ENCODE peak calls at places on chromosomes 13 and 19, in seven cellular contexts. N, I, G, H, P, S and T are unnamed samples.

GRCh38 chr19:45972081-45972943 is 1.4 kb downstream of the NOVA2 start:
- DNase-seq in N (no peak), I (no peak), G (no peak), H (peak), P (no peak), S (no peak), T (no peak)

GRCh38 chr13:48234652-48235099 is 1.7 kb downstream of the ITM2B start:
- DNase-seq in N (no peak), I (no peak), G (no peak), H (no peak), P (peak), S (no peak), T (no peak)

GRCh38 chr13:23959231-23959862 is 62.0 kb upstream of the C1QTNF9B start:
- DNase-seq in N (no peak), I (no peak), G (no peak), H (no peak), P (peak), S (peak), T (no peak)

GRCh38 chr13:100203696-100204367 is 114.9 kb downstream of the PCCA start:
- DNase-seq in N (no peak), I (no peak), G (no peak), H (no peak), P (peak), S (peak), T (no peak)

GRCh38 chr19:34429553-34429952 is 1.4 kb downstream of the UBA2 start:
- DNase-seq in N (no peak), I (no peak), G (no peak), H (no peak), P (no peak), S (no peak), T (no peak)

GRCh38 chr19:48318286-48318987 is 6.9 kb upstream of the EMP3 start:
- DNase-seq in N (no peak), I (no peak), G (no peak), H (no peak), P (no peak), S (no peak), T (no peak)

GRCh38 chr13:37047032-37047431 is 12.5 kb downstream of the SUPT20H start:
- DNase-seq in N (no peak), I (no peak), G (no peak), H (no peak), P (no peak), S (no peak), T (no peak)

GRCh38 chr13:90683711-90684131 is 663.8 kb upstream of the MIR17HG start:
- DNase-seq in N (no peak), I (no peak), G (no peak), H (no peak), P (no peak), S (no peak), T (no peak)

GRCh38 chr19:56720281-56720680 is 48.7 kb upstream of the ZNF835 start:
- DNase-seq in N (no peak), I (no peak), G (no peak), H (peak), P (no peak), S (no peak), T (no peak)

GRCh38 chr19:13883665-13884064 is 6.7 kb downstream of the NANOS3 start:
- DNase-seq in N (no peak), I (no peak), G (no peak), H (no peak), P (no peak), S (no peak), T (no peak)

GRCh38 chr13:111620586-111620985 is 300.1 kb downstream of the TEX29 start:
- DNase-seq in N (no peak), I (no peak), G (no peak), H (no peak), P (no peak), S (no peak), T (no peak)

GRCh38 chr19:48933382-48933932 is at the start of gene DHDH:
- DNase-seq in N (no peak), I (peak), G (no peak), H (peak), P (peak), S (peak), T (peak)

GRCh38 chr13:55583953-55584593 is 1556.6 kb upstream of the PRR20A start:
- DNase-seq in N (no peak), I (no peak), G (no peak), H (no peak), P (no peak), S (no peak), T (no peak)

DNA sequence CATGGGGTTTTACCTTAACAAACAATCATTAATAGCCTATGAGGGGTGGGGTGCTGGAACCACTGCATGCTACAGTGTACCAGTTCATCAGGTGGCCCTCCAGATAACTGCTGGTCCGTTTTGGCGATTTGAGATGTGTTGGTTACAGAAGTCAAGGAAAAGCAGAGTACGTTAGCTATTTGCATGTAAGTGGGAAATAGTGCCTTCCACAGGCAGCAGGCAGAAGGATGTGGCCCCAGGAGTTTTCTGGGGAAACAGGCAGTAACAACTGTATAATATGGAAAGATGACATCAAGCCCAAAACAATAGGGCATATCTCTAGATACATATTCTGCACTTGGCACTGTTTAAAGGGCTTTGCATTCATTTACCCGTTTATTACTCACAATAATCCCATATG is 245.7 kb downstream of the COL4A1 start:
- DNase-seq in N (no peak), I (no peak), G (no peak), H (no peak), P (no peak), S (no peak), T (no peak)
- TF ChIP-seq CTCF in N (no peak), I (no peak), G (no peak), H (no peak), P (no peak), S (no peak), T (no peak)

GRCh38 chr13:20227288-20227687 is 4.8 kb downstream of the GJB6 start:
- DNase-seq in N (no peak), I (no peak), G (no peak), H (no peak), P (no peak), S (no peak), T (no peak)

GRCh38 chr13:20232556-20233277 is 598 bp upstream of the GJB6 start:
- DNase-seq in N (no peak), I (no peak), G (no peak), H (no peak), P (no peak), S (no peak), T (no peak)

GRCh38 chr13:20227730-20228129 is 4.4 kb downstream of the GJB6 start:
- DNase-seq in N (no peak), I (no peak), G (no peak), H (no peak), P (no peak), S (no peak), T (no peak)

GRCh38 chr13:20230913-20231838 is 943 bp downstream of the GJB6 start:
- DNase-seq in N (no peak), I (no peak), G (no peak), H (no peak), P (no peak), S (no peak), T (no peak)

DNA sequence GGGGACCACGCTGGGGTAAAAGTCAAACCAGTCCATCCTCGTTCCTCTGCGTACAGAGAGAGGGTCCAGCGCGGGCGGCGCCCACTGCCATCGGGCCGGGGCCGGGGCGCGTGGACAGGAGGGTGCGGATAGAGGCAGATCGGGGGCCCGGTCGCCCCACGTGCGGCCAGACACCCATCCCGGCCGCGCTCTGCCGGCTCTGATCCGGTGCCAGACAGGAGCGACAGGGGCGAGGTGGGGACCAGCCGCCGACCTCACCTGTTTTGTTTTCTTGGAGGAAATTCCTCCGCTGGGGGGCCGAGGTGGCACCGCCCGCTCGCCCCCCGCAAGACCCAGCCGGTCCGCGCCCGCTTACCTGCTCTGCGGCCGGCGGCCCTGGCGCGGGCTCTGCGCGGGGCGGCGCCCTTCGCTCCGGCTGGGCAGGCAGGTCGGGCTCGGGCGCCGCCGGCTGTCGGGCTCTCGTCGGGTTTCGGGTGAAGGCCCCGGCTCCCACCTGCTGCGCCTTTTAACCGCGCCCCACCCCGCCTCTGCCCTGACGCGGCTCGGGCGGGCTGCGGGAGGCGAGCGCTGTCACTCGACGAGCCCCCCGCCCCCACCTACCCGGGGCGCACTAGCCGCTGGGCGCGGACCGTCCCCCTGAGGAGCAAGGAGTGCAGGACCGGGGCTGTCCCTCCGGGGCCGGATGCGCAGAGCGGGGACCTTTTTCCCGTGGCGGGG is at the start of gene GJB6:
- DNase-seq in N (no peak), I (no peak), G (no peak), H (no peak), P (no peak), S (no peak), T (no peak)
- TF ChIP-seq CTCF in N (no peak), I (no peak), G (no peak), H (no peak), P (no peak), S (no peak), T (no peak)

GRCh38 chr13:40406405-40407138 is 259.9 kb downstream of the FOXO1 start:
- DNase-seq in N (no peak), I (peak), G (no peak), H (no peak), P (peak), S (no peak), T (no peak)

GRCh38 chr13:40402931-40403412 is 263.5 kb downstream of the FOXO1 start:
- DNase-seq in N (no peak), I (peak), G (no peak), H (peak), P (peak), S (peak), T (no peak)

GRCh38 chr13:40404967-40405716 is 261.3 kb downstream of the FOXO1 start:
- DNase-seq in N (no peak), I (no peak), G (no peak), H (no peak), P (no peak), S (no peak), T (no peak)

GRCh38 chr13:40403509-40404241 is 262.8 kb downstream of the FOXO1 start:
- DNase-seq in N (no peak), I (no peak), G (no peak), H (no peak), P (no peak), S (no peak), T (no peak)

DNA sequence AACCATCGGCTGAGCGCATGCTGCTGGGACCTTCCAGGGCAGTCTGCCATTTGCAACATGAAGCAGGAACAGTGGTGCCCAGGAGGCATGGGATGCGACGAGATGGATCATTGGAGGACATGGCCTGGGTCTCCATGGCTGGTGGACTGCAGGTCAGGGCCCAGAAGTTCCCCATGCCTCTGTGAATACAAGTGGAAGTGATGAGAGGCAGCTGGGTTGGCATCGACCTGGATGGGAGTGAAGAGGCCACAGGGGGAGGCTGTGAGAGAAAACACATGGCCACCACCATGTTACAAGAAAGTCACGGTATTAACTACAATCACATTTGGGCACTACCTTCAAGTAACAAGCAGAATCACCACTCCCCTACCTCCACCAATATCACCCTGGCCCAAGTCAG is 262.0 kb downstream of the FOXO1 start:
- DNase-seq in N (no peak), I (no peak), G (no peak), H (no peak), P (no peak), S (no peak), T (no peak)
- TF ChIP-seq CTCF in N (no peak), I (no peak), G (no peak), H (no peak), P (no peak), S (no peak), T (no peak)

GRCh38 chr19:50669319-50670101 is 20.3 kb downstream of the C19orf81 start:
- DNase-seq in N (no peak), I (peak), G (no peak), H (peak), P (peak), S (no peak), T (no peak)
- TF ChIP-seq CTCF in N (peak), I (peak), G (no peak), H (peak), P (peak), S (peak), T (peak)

GRCh38 chr13:25380741-25381324 is 9.1 kb downstream of the ATP8A2 start:
- DNase-seq in N (no peak), I (no peak), G (no peak), H (no peak), P (no peak), S (no peak), T (no peak)
- TF ChIP-seq CTCF in N (no peak), I (no peak), G (no peak), H (no peak), P (no peak), S (no peak), T (no peak)